ENCODE peak calls at places on chromosomes 2 and 18, in seven cellular contexts. N is lower lobe of right lung; W is left cardiac atrium; O is epithelial cell of esophagus; L is activated T-cell treated with anti-CD3 and anti-CD28 coated beads, Interleukin-2, amount 50 U/mL, for 48 hours; R is NAMALWA; T is NCI-H2081. G is an unnamed sample.

GRCh38 chr2:134623046-134623445 is 95.8 kb downstream of the TMEM163 start:
- DNase-seq in R (no peak), O (no peak), T (no peak), W (no peak), N (no peak), L (no peak), G (no peak)

GRCh38 chr18:10213526-10213925 is 240.9 kb upstream of the APCDD1 start:
- DNase-seq in L (no peak), R (peak), O (peak), T (no peak), W (no peak), N (no peak), G (peak)

GRCh38 chr2:239544141-239544800 is 143.5 kb upstream of the HDAC4 start:
- DNase-seq in O (no peak), R (no peak), T (no peak), L (no peak), N (no peak), W (no peak), G (no peak)

GRCh38 chr18:58520964-58521363 is 107.9 kb downstream of the ALPK2 start:
- DNase-seq in N (no peak), L (peak), T (no peak), R (no peak), W (no peak), O (peak), G (peak)

GRCh38 chr2:85917887-85918795 is 29.4 kb upstream of the ST3GAL5 start:
- DNase-seq in O (peak), R (no peak), T (no peak), N (no peak), L (no peak), W (no peak), G (no peak)

GRCh38 chr2:11307764-11308415 is 36.5 kb downstream of the ROCK2 start:
- DNase-seq in O (no peak), W (no peak), N (no peak), T (no peak), R (no peak), L (no peak), G (no peak)

GRCh38 chr2:16466821-16467151 is 198.8 kb downstream of the CYRIA start:
- DNase-seq in N (no peak), R (no peak), L (no peak), T (no peak), O (no peak), W (no peak), G (no peak)

GRCh38 chr2:25435421-25435820 is 93.7 kb upstream of the DNMT3A start:
- DNase-seq in T (no peak), O (no peak), R (no peak), N (no peak), L (no peak), W (no peak), G (no peak)

GRCh38 chr2:58197894-58198293 is 43.2 kb downstream of the FANCL start:
- DNase-seq in T (no peak), L (no peak), R (no peak), W (no peak), O (no peak), N (no peak), G (no peak)

GRCh38 chr18:9849407-9849961 is 36.3 kb upstream of the TXNDC2 start:
- DNase-seq in N (peak), R (no peak), W (peak), O (no peak), T (no peak), L (no peak), G (no peak)

GRCh38 chr18:26863122-26863879 is 2.2 kb downstream of the AQP4 start:
- DNase-seq in N (peak), R (no peak), O (peak), T (peak), L (no peak), W (peak), G (peak)